ENCODE peak calls at places on chromosomes 11 and 22, in four cellular contexts. T, D, H and L are unnamed samples.

GRCh38 chr22:20918663-20919220 is 1.5 kb downstream of the CRKL start:
- DNase-seq in T (no peak), D (peak), H (no peak), L (no peak)

GRCh38 chr22:36417281-36417686 is 29.5 kb upstream of the MYH9 start:
- DNase-seq in T (peak), D (no peak), H (no peak), L (no peak)

GRCh38 chr11:14132312-14132711 is 169.8 kb downstream of the SPON1 start:
- DNase-seq in T (peak), D (no peak), H (no peak), L (no peak)

GRCh38 chr11:2923446-2924375 is 5.5 kb downstream of the PHLDA2 start:
- DNase-seq in T (no peak), D (no peak), H (no peak), L (no peak)

GRCh38 chr22:42269407-42270177 is 861 bp downstream of the TCF20 start:
- DNase-seq in T (no peak), D (peak), H (no peak), L (peak)

GRCh38 chr22:20001082-20001638 is 15.5 kb downstream of the ARVCF start:
- DNase-seq in T (peak), D (no peak), H (no peak), L (peak)

GRCh38 chr11:69075421-69076128 is 26.8 kb downstream of the TPCN2 start:
- DNase-seq in T (peak), D (no peak), H (no peak), L (no peak)

GRCh38 chr11:69854719-69855118 is 35.5 kb upstream of the FGF3 start:
- DNase-seq in T (peak), D (no peak), H (no peak), L (no peak)

GRCh38 chr22:36328635-36329216 is 59.0 kb downstream of the MYH9 start:
- DNase-seq in T (peak), D (peak), H (peak), L (peak)

GRCh38 chr11:116861539-116861938 is 24.1 kb upstream of the APOA1 start:
- DNase-seq in T (peak), D (no peak), H (no peak), L (peak)

GRCh38 chr11:59221438-59221837 is 8.7 kb upstream of the MPEG1 start:
- DNase-seq in T (peak), D (no peak), H (no peak), L (no peak)

GRCh38 chr11:13028322-13028721 is 19.2 kb downstream of the RASSF10 start:
- DNase-seq in T (no peak), D (no peak), H (no peak), L (no peak)

DNA sequence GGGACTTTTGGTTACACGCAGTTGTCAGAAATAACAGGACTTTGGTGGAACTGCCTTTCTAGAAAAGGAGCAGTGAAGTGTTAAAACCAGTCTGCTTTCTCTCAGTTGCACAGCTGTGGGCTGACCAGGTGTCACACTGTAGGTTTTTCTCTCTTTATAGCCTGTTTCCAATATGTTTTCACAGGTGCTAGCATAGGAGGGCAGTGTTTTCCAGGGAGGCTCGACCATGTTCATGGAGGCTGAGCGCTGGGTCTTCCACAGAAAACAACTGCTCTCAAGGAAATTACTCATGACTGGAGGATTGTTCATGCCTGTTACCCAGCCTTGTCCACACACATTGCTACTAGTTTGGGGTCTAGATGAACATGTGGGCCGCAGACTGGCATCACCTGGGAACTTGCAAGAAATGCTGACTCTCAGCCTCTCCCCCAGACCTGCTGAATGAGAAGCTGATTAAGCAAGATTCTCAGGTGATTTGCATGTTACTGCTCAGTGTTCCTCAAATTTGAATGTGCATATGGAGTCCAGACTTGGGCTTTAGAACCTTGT is 157.7 kb downstream of the MAML2 start:
- DNase-seq in T (no peak), D (no peak), H (peak), L (peak)
- TF ChIP-seq CTCF in T (no peak), D (no peak), H (no peak), L (no peak)

GRCh38 chr22:26589845-26590524 is at the start of gene TPST2:
- DNase-seq in T (peak), D (peak), H (no peak), L (peak)
- TF ChIP-seq POLR2A in T (peak), D (peak), H (peak), L (peak)

GRCh38 chr22:48834404-48834803 is 993.3 kb downstream of the BRD1 start:
- DNase-seq in T (no peak), D (no peak), H (no peak), L (no peak)
- TF ChIP-seq FOS in T (no peak), D (no peak), H (no peak), L (no peak)

GRCh38 chr22:37904572-37905533 is 1.2 kb upstream of the MICALL1 start:
- DNase-seq in T (peak), D (peak), H (no peak), L (peak)

GRCh38 chr22:37909756-37910155 is 3.7 kb downstream of the MICALL1 start:
- DNase-seq in T (no peak), D (no peak), H (no peak), L (no peak)

GRCh38 chr22:37907036-37907954 is 1.2 kb downstream of the MICALL1 start:
- DNase-seq in T (peak), D (no peak), H (no peak), L (peak)

GRCh38 chr22:37906364-37907008 is 389 bp downstream of the MICALL1 start:
- DNase-seq in T (no peak), D (peak), H (no peak), L (no peak)

GRCh38 chr22:37905534-37906363 is at the start of gene MICALL1:
- DNase-seq in T (peak), D (peak), H (no peak), L (peak)
- TF ChIP-seq CTCF in T (peak), D (peak), H (peak), L (no peak)

DNA sequence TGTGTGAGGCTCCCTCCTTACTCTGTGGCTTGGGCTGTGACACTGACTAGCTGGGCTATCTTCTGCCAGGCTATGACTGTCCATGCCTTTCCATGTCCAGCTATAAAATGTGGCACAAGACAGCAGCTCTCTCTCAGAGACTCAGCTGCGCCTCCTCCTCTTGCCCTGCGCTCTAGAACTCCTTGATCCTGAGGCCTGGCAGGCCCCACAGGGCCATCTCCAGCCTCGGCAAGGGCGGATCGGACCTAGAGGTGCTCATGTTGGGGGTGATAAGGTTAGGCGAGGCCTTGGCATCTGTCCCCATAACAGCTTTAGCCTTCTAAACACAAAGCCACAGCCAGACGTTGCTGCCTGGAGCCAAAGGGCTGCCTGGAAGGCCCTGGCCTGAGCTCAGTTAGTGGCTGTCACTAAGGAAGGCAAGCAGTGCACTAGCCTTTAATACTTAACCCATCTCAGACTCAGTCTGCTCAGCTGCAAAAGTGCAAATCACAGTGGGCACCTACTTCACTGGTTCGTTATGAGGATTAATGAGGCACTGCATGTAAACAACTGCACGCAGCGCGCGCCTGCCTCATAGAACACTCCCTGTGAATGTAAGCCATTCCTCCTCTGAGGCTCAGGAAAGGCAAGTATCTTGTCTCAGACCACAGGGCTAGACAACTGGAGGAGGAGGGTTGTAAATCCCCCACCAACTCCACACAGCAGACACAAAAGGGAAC is 1.2 kb downstream of the GUCD1 start:
- DNase-seq in T (peak), D (no peak), H (no peak), L (no peak)
- TF ChIP-seq POLR2A in T (no peak), D (no peak), H (no peak), L (no peak)

GRCh38 chr22:31187627-31188026 is 24.5 kb upstream of the LIMK2 start:
- DNase-seq in T (no peak), D (no peak), H (no peak), L (no peak)
- TF ChIP-seq FOS in T (no peak), D (no peak), H (no peak), L (no peak)

GRCh38 chr22:47199261-47199948 is 437.0 kb downstream of the TBC1D22A start:
- DNase-seq in T (no peak), D (no peak), H (no peak), L (no peak)
- TF ChIP-seq CTCF in T (no peak), D (no peak), H (no peak), L (no peak)

GRCh38 chr11:826836-827145 is 928 bp upstream of the CRACR2B start:
- DNase-seq in T (no peak), D (no peak), H (no peak), L (no peak)

GRCh38 chr11:824942-825341 is 2.8 kb upstream of the CRACR2B start:
- DNase-seq in T (no peak), D (no peak), H (no peak), L (no peak)

GRCh38 chr11:824292-824880 is 3.3 kb upstream of the CRACR2B start:
- DNase-seq in T (no peak), D (no peak), H (no peak), L (no peak)

GRCh38 chr11:827146-827860 is 416 bp upstream of the CRACR2B start:
- DNase-seq in T (no peak), D (peak), H (no peak), L (no peak)

GRCh38 chr11:825366-826231 is 2.1 kb upstream of the CRACR2B start:
- DNase-seq in T (no peak), D (no peak), H (no peak), L (no peak)
- TF ChIP-seq POLR2A in T (peak), D (peak), H (no peak), L (no peak)

GRCh38 chr11:1834132-1834610 is 619 bp upstream of the SYT8 start:
- DNase-seq in T (no peak), D (no peak), H (no peak), L (no peak)
- TF ChIP-seq FOS in T (no peak), D (no peak), H (no peak), L (no peak)